ENCODE peak calls at places on chromosome 6, in five cellular contexts. N, J, P, G and T are unnamed samples.
A peak's percentile ranks its signal among the peaks of the same experiment; 100 is the strongest.

GRCh38 chr6:96926425-96926824 is 1.9 kb downstream of the KLHL32 start:
- DNase-seq in G (peak; percentile 1), P (no peak), J (no peak), N (no peak), T (no peak)

GRCh38 chr6:168353041-168353440 is 33.5 kb upstream of the DACT2 start:
- DNase-seq in G (no peak), N (no peak), P (no peak), J (no peak), T (no peak)

GRCh38 chr6:149363154-149363553 is 36.9 kb upstream of the SUMO4 start:
- DNase-seq in P (no peak), N (no peak), G (no peak), J (no peak), T (no peak)

GRCh38 chr6:89660981-89661380 is 22.4 kb upstream of the LYRM2 start:
- DNase-seq in P (no peak), J (no peak), N (no peak), G (no peak), T (no peak)

GRCh38 chr6:145051661-145052060 is 683.7 kb downstream of the EPM2A start:
- DNase-seq in J (no peak), N (no peak), P (no peak), G (peak; percentile 14), T (no peak)

GRCh38 chr6:142545147-142545546 is 243.3 kb downstream of the ADGRG6 start:
- DNase-seq in P (no peak), N (no peak), J (no peak), G (no peak), T (no peak)

GRCh38 chr6:13427346-13427745 is 60.1 kb downstream of the GFOD1 start:
- DNase-seq in P (no peak), J (no peak), G (no peak), N (no peak), T (no peak)

GRCh38 chr6:19322691-19323470 is 514.3 kb upstream of the ID4 start:
- DNase-seq in N (no peak), J (peak; percentile 56), P (no peak), G (peak; percentile 44), T (no peak)

GRCh38 chr6:3813918-3814317 is 35.3 kb upstream of the FAM50B start:
- DNase-seq in N (no peak), P (no peak), J (no peak), G (no peak), T (no peak)

GRCh38 chr6:165417298-165417865 is 108.0 kb upstream of the C6orf118 start:
- DNase-seq in J (no peak), N (no peak), G (no peak), P (no peak), T (no peak)

GRCh38 chr6:157089258-157089657 is 234.1 kb downstream of the TMEM242 start:
- DNase-seq in J (peak; percentile 64), G (peak; percentile 79), P (no peak), N (peak; percentile 90), T (no peak)

GRCh38 chr6:315226-315625 is 22.9 kb downstream of the DUSP22 start:
- DNase-seq in J (no peak), N (no peak), G (no peak), P (no peak), T (no peak)

GRCh38 chr6:157030756-157031155 is 253.6 kb downstream of the ARID1B start:
- DNase-seq in G (no peak), P (no peak), N (no peak), J (no peak), T (no peak)

GRCh38 chr6:10591411-10592160 is 70.4 kb downstream of the GCNT2 start:
- DNase-seq in J (no peak), N (no peak), G (no peak), P (no peak), T (no peak)

GRCh38 chr6:121504227-121504626 is 68.8 kb downstream of the GJA1 start:
- DNase-seq in G (peak; percentile 94), J (peak; percentile 87), P (no peak), N (no peak), T (no peak)

GRCh38 chr6:23173231-23173630 is 603.9 kb downstream of the HDGFL1 start:
- DNase-seq in P (no peak), N (no peak), J (no peak), G (peak; percentile 10), T (no peak)

GRCh38 chr6:79277109-79277508 is 42.6 kb upstream of the HMGN3 start:
- DNase-seq in P (no peak), N (no peak), G (peak; percentile 53), J (peak; percentile 40), T (no peak)

GRCh38 chr6:110331816-110332215 is 26.3 kb downstream of the METTL24 start:
- DNase-seq in N (no peak), G (no peak), P (no peak), J (no peak), T (no peak)

GRCh38 chr6:44624226-44624625 is 236.7 kb downstream of the CDC5L start:
- DNase-seq in P (no peak), J (no peak), N (no peak), G (no peak), T (no peak)

GRCh38 chr6:169340395-169340794 is 86.7 kb upstream of the THBS2 start:
- DNase-seq in N (no peak), P (no peak), J (no peak), G (no peak), T (no peak)

GRCh38 chr6:153003294-153003645 is 761 bp upstream of the MTRF1L start:
- DNase-seq in P (no peak), J (no peak), N (peak; percentile 15), G (no peak), T (no peak)

GRCh38 chr6:66161546-66162108 is 454.6 kb upstream of the EYS start:
- DNase-seq in P (no peak), N (no peak), J (no peak), G (no peak), T (no peak)

GRCh38 chr6:49892280-49892679 is 25.9 kb upstream of the CRISP1 start:
- DNase-seq in N (no peak), P (peak; percentile 8), G (no peak), J (no peak), T (no peak)

GRCh38 chr6:118580585-118581419 is 32.7 kb downstream of the PLN start:
- DNase-seq in G (peak; percentile 93), N (peak; percentile 86), P (peak; percentile 91), J (peak; percentile 81), T (no peak)

GRCh38 chr6:25397406-25397805 is 118.2 kb downstream of the CARMIL1 start:
- DNase-seq in P (no peak), N (peak; percentile 65), J (no peak), G (no peak), T (no peak)

GRCh38 chr6:72787521-72788031 is 165.7 kb downstream of the KCNQ5 start:
- DNase-seq in P (peak; percentile 55), J (peak; percentile 69), N (peak; percentile 36), G (peak; percentile 86), T (no peak)

DNA sequence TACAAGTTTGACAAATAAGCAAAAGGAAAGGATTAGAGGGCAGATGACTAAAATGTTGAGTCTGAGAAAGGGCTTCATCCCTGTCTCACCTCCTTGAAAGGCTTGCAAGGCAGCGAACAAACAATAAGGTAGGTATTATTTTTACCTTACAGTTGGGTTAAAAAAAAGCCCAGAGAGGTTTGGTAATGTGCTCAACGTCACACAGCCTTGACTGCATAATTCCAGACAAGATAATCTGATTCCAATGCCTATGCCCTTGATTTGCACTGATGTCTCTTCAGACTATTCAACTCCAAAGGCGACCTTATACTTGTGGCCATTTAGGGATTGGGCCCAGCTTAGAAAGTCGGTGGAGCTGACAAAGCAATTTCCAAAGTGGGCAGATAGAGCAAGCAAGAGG is 1.7 kb downstream of the ARG1 start:
- DNase-seq in N (no peak), J (no peak), P (no peak), G (no peak), T (no peak)
- H3K4me3 ChIP-seq in N (no peak overlapping the region), J (no peak overlapping the region), P (no peak overlapping the region), G (no peak overlapping the region), T (no peak overlapping the region)

GRCh38 chr6:47310131-47310480 is 401 bp upstream of the TNFRSF21 start:
- DNase-seq in P (no peak), G (no peak), J (no peak), N (no peak), T (no peak)
- H3K4me3 ChIP-seq in P (peak overlapping the region; percentile 86), G (no peak overlapping the region), J (no peak overlapping the region), N (peak overlapping the region; percentile 73), T (peak overlapping the region; percentile 86)

GRCh38 chr6:113967777-113968176 is 3.2 kb downstream of the HDAC2 start:
- DNase-seq in N (no peak), P (no peak), J (no peak), G (no peak), T (no peak)

GRCh38 chr6:113971786-113972185 is 838 bp upstream of the HDAC2 start:
- DNase-seq in G (peak; percentile 28), P (no peak), N (no peak), J (peak; percentile 17), T (no peak)

GRCh38 chr6:113970808-113971676 is at the start of gene HDAC2:
- DNase-seq in N (peak; percentile 86), J (peak; percentile 84), G (peak; percentile 83), P (peak; percentile 94), T (peak; percentile 89)

GRCh38 chr6:113969888-113970807 is 800 bp downstream of the HDAC2 start:
- DNase-seq in G (peak; percentile 35), P (peak; percentile 74), J (peak; percentile 51), N (peak; percentile 80), T (peak; percentile 60)

GRCh38 chr6:113968472-113968871 is 2.5 kb downstream of the HDAC2 start:
- DNase-seq in J (no peak), G (no peak), P (no peak), N (no peak), T (no peak)
- H3K4me3 ChIP-seq in J (peak overlapping the region; percentile 94), G (peak overlapping the region; percentile 92), P (peak overlapping the region; percentile 96), N (peak overlapping the region; percentile 94), T (peak overlapping the region; percentile 99)

DNA sequence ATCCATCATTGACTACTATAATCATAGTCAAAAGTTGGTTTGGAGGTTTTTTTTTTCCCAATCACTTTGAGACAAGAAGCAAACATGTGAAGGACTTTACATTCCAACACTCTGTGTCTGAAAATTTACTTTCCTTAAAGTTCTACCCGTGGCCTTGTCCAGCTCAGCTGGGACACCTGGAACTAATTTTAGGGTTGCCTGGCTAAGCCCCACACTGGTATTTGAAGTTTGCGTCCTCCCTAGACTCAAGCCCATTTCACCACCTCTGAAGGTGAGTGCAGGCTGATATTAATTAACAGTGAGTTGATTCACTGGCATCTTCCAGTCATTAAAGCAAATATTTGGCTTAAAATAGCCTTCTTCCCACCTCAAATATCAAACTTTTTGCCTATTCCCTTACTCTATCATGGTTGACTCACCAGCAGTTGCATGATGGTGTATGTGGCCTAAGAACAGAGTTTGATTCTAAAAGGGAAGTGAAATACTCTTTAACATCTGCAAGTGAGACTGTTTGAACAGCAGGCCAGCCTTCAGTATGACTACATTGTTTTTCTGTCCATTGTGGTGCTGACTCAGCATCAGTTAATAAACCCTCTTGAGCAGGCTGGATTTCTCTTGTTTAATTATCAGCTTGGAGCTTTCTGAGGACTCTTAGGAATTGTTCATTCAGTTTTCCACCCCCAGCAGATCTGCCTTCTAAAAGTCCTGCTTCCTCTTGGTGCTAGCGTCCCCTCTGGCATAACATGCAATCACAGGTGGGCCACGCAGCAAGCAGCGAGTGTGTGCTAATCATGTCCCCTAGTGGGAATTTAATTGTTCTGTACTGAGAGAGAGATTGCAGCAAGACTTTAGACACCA is 1.8 kb upstream of the PRDM1 start:
- DNase-seq in N (peak; percentile 83), G (peak; percentile 69), J (peak; percentile 86), P (peak; percentile 73), T (no peak)
- H3K4me3 ChIP-seq in N (no peak overlapping the region), G (no peak overlapping the region), J (no peak overlapping the region), P (no peak overlapping the region), T (no peak overlapping the region)